ENCODE peak calls at places on chromosomes 13 and 19, in four cellular contexts. One of them, this sample, is unnamed.
A peak's percentile ranks its signal among the peaks of the same experiment; 100 is the strongest.

GRCh38 chr19:15463865-15464371 is 426 bp downstream of the RASAL3 start:
- DNase-seq in thoracic aorta: no peak
- DNase-seq in foreskin melanocyte: no peak
- DNase-seq in LHCN-M2: no peak
- DNase-seq in this sample: no peak

GRCh38 chr19:8342316-8342683 is 762 bp downstream of the KANK3 start:
- DNase-seq in foreskin melanocyte: no peak
- DNase-seq in LHCN-M2: no peak
- DNase-seq in thoracic aorta: no peak
- DNase-seq in this sample: no peak

GRCh38 chr19:43643326-43643725 is 3.7 kb upstream of the CADM4 start:
- DNase-seq in LHCN-M2: peak; percentile 69
- DNase-seq in foreskin melanocyte: no peak
- DNase-seq in thoracic aorta: no peak
- DNase-seq in this sample: no peak

GRCh38 chr19:9936151-9937000 is at the start of gene OLFM2:
- DNase-seq in thoracic aorta: no peak
- DNase-seq in foreskin melanocyte: no peak
- DNase-seq in LHCN-M2: no peak
- DNase-seq in this sample: no peak

GRCh38 chr13:78601886-78602560 is 1.3 kb downstream of the POU4F1 start:
- DNase-seq in foreskin melanocyte: no peak
- DNase-seq in thoracic aorta: no peak
- DNase-seq in LHCN-M2: no peak
- DNase-seq in this sample: no peak

GRCh38 chr13:71316964-71317363 is 550.0 kb downstream of the DACH1 start:
- DNase-seq in LHCN-M2: no peak
- DNase-seq in thoracic aorta: no peak
- DNase-seq in foreskin melanocyte: no peak
- DNase-seq in this sample: no peak

GRCh38 chr19:32650671-32651070 is 24.3 kb downstream of the ANKRD27 start:
- DNase-seq in foreskin melanocyte: no peak
- DNase-seq in thoracic aorta: no peak
- DNase-seq in LHCN-M2: no peak
- DNase-seq in this sample: no peak

GRCh38 chr13:30466358-30466714 is 600 bp upstream of the HMGB1 start:
- DNase-seq in thoracic aorta: no peak
- DNase-seq in foreskin melanocyte: no peak
- DNase-seq in LHCN-M2: peak; percentile 80
- DNase-seq in this sample: peak; percentile 47

GRCh38 chr13:73248711-73249580 is 190.1 kb downstream of the KLF5 start:
- DNase-seq in foreskin melanocyte: no peak
- DNase-seq in LHCN-M2: peak; percentile 66
- DNase-seq in thoracic aorta: no peak
- DNase-seq in this sample: no peak

GRCh38 chr19:5337886-5338595 is 2.6 kb downstream of the PTPRS start:
- DNase-seq in LHCN-M2: no peak
- DNase-seq in thoracic aorta: no peak
- DNase-seq in foreskin melanocyte: no peak
- DNase-seq in this sample: no peak

GRCh38 chr13:43054803-43055802 is 31.7 kb downstream of the DNAJC15 start:
- DNase-seq in foreskin melanocyte: peak; percentile 64
- DNase-seq in thoracic aorta: no peak
- DNase-seq in LHCN-M2: peak; percentile 64
- DNase-seq in this sample: peak; percentile 60